ENCODE peak calls at places on chromosomes 4 and X, in four cellular contexts. S is AG20443, E is A549, W is fibroblast of pulmonary artery. Z is an unnamed sample.

GRCh38 chr4:106522839-106523238 is 154.3 kb upstream of the GIMD1 start:
- DNase-seq in S (peak), E (peak), W (no peak), Z (peak)

GRCh38 chrX:135518161-135518560 is 2.3 kb upstream of the INTS6L start:
- DNase-seq in S (no peak), E (no peak), W (no peak), Z (no peak)

GRCh38 chr4:1379351-1379781 is 26.9 kb downstream of the NKX1-1 start:
- DNase-seq in S (no peak), E (no peak), W (no peak), Z (no peak)

GRCh38 chr4:8862800-8863758 is 8.6 kb downstream of the HMX1 start:
- DNase-seq in S (no peak), E (no peak), W (no peak), Z (no peak)

GRCh38 chr4:38695844-38696243 is 31.8 kb downstream of the KLF3 start:
- DNase-seq in S (no peak), E (no peak), W (no peak), Z (no peak)

GRCh38 chr4:140094701-140095420 is 59.1 kb downstream of the MAML3 start:
- DNase-seq in S (no peak), E (peak), W (no peak), Z (no peak)

GRCh38 chr4:73615613-73616012 is 4.6 kb downstream of the RASSF6 start:
- DNase-seq in S (no peak), E (no peak), W (no peak), Z (no peak)

GRCh38 chrX:57083143-57083542 is 38.2 kb downstream of the SPIN2B start:
- DNase-seq in S (no peak), E (no peak), W (no peak), Z (no peak)

GRCh38 chrX:39654183-39654925 is 443.4 kb downstream of the BCOR start:
- DNase-seq in S (no peak), E (no peak), W (no peak), Z (no peak)

GRCh38 chrX:30906726-30907125 is 17.7 kb upstream of the TAB3 start:
- DNase-seq in S (peak), E (no peak), W (peak), Z (no peak)

GRCh38 chrX:23901805-23902204 is 5.9 kb downstream of the APOO start:
- DNase-seq in S (peak), E (peak), W (peak), Z (no peak)

GRCh38 chr4:2103127-2103842 is 44.2 kb downstream of the NAT8L start:
- DNase-seq in S (no peak), E (no peak), W (no peak), Z (no peak)

GRCh38 chr4:99117876-99118693 is 26.0 kb downstream of the ADH4 start:
- DNase-seq in S (no peak), E (peak), W (peak), Z (no peak)

GRCh38 chrX:131762802-131763234 is 218.9 kb downstream of the OR13H1 start:
- DNase-seq in S (peak), E (peak), W (no peak), Z (peak)